ENCODE peak calls at places on chromosomes 6 and 20, in eight cellular contexts. R is SJCRH30; D is A673; J is PC-3; H is effector memory CD4-positive, alpha-beta T cell; L is heart left ventricle; V is psoas muscle; Z is aorta. S is an unnamed sample. For H3K4me1, the result is how much of the 10 kb centered on the place peaks cover.

GRCh38 chr6:169112483-169113320 is 140.9 kb downstream of the THBS2 start:
- DNase-seq in R (no peak), D (no peak), J (no peak), H (no peak), L (no peak), V (no peak), Z (no peak), S (no peak)

GRCh38 chr6:22112490-22112889 is 184.3 kb downstream of the PRL start:
- DNase-seq in R (no peak), D (no peak), J (no peak), H (no peak), L (no peak), V (no peak), Z (no peak), S (no peak)

GRCh38 chr6:16401868-16402267 is 163.5 kb downstream of the GMPR start:
- DNase-seq in R (no peak), D (no peak), J (no peak), H (no peak), L (no peak), V (no peak), Z (no peak), S (peak)

GRCh38 chr6:143513410-143513809 is 1.9 kb upstream of the FUCA2 start:
- DNase-seq in R (no peak), D (peak), J (peak), H (peak), L (no peak), V (no peak), Z (no peak), S (peak)

GRCh38 chr20:46406986-46407670 is 713 bp upstream of the ELMO2 start:
- DNase-seq in R (peak), D (no peak), J (peak), H (peak), L (peak), V (peak), Z (peak), S (peak)

GRCh38 chr6:168384045-168385038 is 56.6 kb upstream of the SMOC2 start:
- DNase-seq in R (no peak), D (no peak), J (no peak), H (no peak), L (no peak), V (peak), Z (peak), S (no peak)

GRCh38 chr20:44959082-44959895 is 908 bp downstream of the TOMM34 start:
- DNase-seq in R (peak), D (peak), J (peak), H (peak), L (no peak), V (no peak), Z (peak), S (no peak)

GRCh38 chr6:70524721-70525286 is 41.9 kb upstream of the SDHAF4 start:
- DNase-seq in R (no peak), D (peak), J (no peak), H (no peak), L (no peak), V (no peak), Z (no peak), S (no peak)

GRCh38 chr6:128822271-128822670 is 60.7 kb upstream of the LAMA2 start:
- DNase-seq in R (no peak), D (no peak), J (no peak), H (no peak), L (no peak), V (no peak), Z (no peak), S (no peak)

GRCh38 chr6:140537834-140538680 is 1163.6 kb upstream of the CITED2 start:
- DNase-seq in R (peak), D (peak), J (peak), H (no peak), L (peak), V (no peak), Z (no peak), S (no peak)

GRCh38 chr20:13819885-13820645 is 35.2 kb downstream of the NDUFAF5 start:
- DNase-seq in R (peak), D (peak), J (peak), H (no peak), L (no peak), V (peak), Z (peak), S (peak)

GRCh38 chr20:38542994-38543906 is 37.7 kb upstream of the ADIG start:
- DNase-seq in R (no peak), D (no peak), J (no peak), H (no peak), L (no peak), V (no peak), Z (no peak), S (no peak)

GRCh38 chr20:19620471-19620870 is 137.6 kb upstream of the RIN2 start:
- DNase-seq in R (peak), D (peak), J (peak), H (no peak), L (no peak), V (no peak), Z (no peak), S (no peak)

GRCh38 chr20:64038252-64038578 is 2.2 kb downstream of the C20orf204 start:
- DNase-seq in R (no peak), D (no peak), J (no peak), H (no peak), L (no peak), V (no peak), Z (no peak), S (no peak)

GRCh38 chr20:62511300-62511914 is 35.6 kb upstream of the GATA5 start:
- DNase-seq in R (peak), D (no peak), J (no peak), H (no peak), L (no peak), V (peak), Z (no peak), S (no peak)

GRCh38 chr6:14108571-14109410 is 8.8 kb upstream of the CD83 start:
- DNase-seq in R (peak), D (no peak), J (no peak), H (no peak), L (peak), V (no peak), Z (no peak), S (no peak)

GRCh38 chr6:95991906-95992305 is 23.9 kb upstream of the FUT9 start:
- DNase-seq in R (no peak), D (no peak), J (no peak), H (no peak), L (peak), V (no peak), Z (no peak), S (no peak)

GRCh38 chr20:15380770-15381169 is 1043.4 kb upstream of the FLRT3 start:
- DNase-seq in R (no peak), D (no peak), J (no peak), H (no peak), L (no peak), V (no peak), Z (no peak), S (no peak)

GRCh38 chr6:100344761-100345160 is 120.0 kb downstream of the SIM1 start:
- DNase-seq in R (no peak), D (no peak), J (peak), H (no peak), L (no peak), V (no peak), Z (no peak), S (no peak)

GRCh38 chr6:139550361-139550760 is 175.9 kb upstream of the CITED2 start:
- DNase-seq in R (no peak), D (no peak), J (no peak), H (no peak), L (no peak), V (no peak), Z (no peak), S (no peak)

GRCh38 chr20:14785065-14785743 is 447.8 kb upstream of the FLRT3 start:
- DNase-seq in R (no peak), D (no peak), J (no peak), H (no peak), L (no peak), V (no peak), Z (no peak), S (no peak)

GRCh38 chr6:158536891-158537798 is 22.7 kb upstream of the TMEM181 start:
- DNase-seq in R (peak), D (peak), J (peak), H (peak), L (peak), V (no peak), Z (no peak), S (peak)

GRCh38 chr6:47665112-47665511 is 33.3 kb upstream of the ADGRF4 start:
- DNase-seq in R (no peak), D (no peak), J (peak), H (no peak), L (no peak), V (no peak), Z (no peak), S (no peak)

GRCh38 chr6:34657037-34657306 is 39.6 kb downstream of the ILRUN start:
- DNase-seq in R (no peak), D (no peak), J (no peak), H (no peak), L (no peak), V (no peak), Z (no peak), S (no peak)

GRCh38 chr6:27168586-27169443 is 78.7 kb upstream of the PRSS16 start:
- DNase-seq in R (no peak), D (no peak), J (peak), H (no peak), L (no peak), V (no peak), Z (no peak), S (no peak)

DNA sequence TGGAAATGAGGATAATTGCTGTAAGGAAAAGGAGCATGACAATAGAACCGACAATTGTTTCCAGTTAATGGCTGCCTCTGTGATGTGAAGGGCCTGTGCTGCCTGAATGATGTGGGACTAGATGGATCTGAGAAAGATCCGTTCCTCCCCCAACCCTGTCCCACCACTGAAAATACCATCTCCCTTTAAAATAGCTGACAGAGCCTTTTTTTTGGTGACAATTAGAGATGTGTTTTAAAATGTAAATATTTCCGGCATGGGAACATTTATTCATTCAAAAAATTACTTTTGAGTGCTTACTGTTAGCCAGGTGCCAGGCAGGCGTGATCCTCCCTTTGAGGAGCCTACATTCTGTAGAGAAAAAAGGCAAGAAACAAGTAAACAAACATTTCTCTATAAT is 72.4 kb upstream of the SUPT3H start:
- DNase-seq in R (no peak), D (no peak), J (no peak), H (no peak), L (no peak), V (no peak), Z (no peak), S (no peak)
- H3K4me1 ChIP-seq in R (half or more), D (half or more), J (half or more), H (under half), L (under half), V (under half), Z (under half), S (under half)

DNA sequence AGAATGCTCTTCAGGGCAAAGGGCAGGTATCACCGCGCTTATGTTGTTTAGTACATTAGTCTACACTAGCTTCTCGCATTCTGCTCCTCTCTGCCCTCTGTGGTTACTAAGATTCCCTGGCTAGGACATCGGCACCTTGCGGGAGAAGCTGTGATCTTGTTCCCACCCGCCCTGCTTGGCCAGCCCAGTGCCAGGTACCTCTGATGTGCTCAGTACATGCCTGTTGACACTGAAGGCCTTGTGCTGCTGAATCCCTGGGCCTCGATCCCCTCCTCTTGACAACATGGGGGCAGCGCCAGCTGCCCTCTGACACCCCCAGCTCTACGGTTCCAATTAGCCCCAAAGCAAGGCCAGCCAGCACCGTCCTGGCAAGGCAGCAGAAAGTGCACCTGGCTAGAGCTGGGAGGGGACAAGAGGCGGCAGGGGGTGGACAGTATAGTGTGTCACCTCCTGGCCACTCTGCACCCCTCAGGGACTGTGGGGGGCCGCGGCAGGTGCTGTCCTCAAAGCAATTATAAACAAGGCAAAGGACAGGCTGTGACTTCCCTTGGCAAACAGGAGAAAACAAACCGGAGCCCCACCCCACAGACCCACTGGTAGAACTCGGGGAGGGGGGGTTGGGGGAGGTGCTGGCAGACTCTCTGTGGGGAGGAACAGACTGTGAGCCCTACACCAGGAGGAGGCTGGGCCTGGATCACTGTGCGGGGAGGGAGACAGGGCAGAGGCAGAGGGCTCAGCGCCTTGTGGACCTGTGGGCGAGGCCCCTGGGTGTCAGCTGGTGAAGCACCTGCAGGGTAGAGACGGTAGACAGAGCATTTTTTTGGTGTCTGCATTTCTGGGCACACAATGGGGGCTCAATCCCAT is 7.1 kb downstream of the TFEB start:
- DNase-seq in R (no peak), D (no peak), J (no peak), H (no peak), L (no peak), V (no peak), Z (no peak), S (no peak)
- H3K4me1 ChIP-seq in R (under half), D (under half), J (under half), H (under half), L (half or more), V (half or more), Z (under half), S (under half)

DNA sequence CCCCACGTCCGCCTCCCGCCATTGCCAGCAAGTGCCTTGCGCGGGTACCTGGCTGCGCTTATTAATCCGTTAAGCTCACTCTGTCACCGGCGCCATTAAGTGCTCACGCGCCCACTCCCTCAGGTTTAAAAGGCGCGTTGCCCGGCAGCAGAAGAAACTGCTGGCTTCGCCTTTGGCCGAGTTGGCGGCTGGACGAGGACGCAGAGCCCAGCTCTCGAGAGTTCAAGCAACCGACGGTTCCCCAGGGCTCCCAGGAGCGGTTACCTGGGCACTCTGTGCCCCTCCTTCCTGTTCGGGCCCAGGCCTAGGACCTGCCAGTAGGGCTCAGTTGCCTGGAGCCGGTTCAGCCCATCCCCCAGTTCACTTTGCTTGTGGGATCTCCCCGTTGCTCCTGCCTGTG is at the start of gene GGTLC1:
- DNase-seq in R (no peak), D (no peak), J (no peak), H (no peak), L (no peak), V (no peak), Z (no peak), S (no peak)
- H3K4me1 ChIP-seq in R (under half), D (under half), J (under half), H (under half), L (under half), V (under half), Z (under half), S (under half)

GRCh38 chr6:90074161-90074560 is 179.9 kb downstream of the GJA10 start:
- DNase-seq in R (peak), D (no peak), J (peak), H (no peak), L (no peak), V (no peak), Z (no peak), S (no peak)
- H3K4me1 ChIP-seq in R (under half), D (under half), J (under half), H (under half), L (under half), V (under half), Z (under half), S (under half)

GRCh38 chr6:75612921-75613534 is 11.3 kb downstream of the SENP6 start:
- DNase-seq in R (no peak), D (no peak), J (no peak), H (no peak), L (no peak), V (no peak), Z (no peak), S (no peak)
- H3K4me1 ChIP-seq in R (under half), D (under half), J (under half), H (under half), L (under half), V (half or more), Z (under half), S (under half)

DNA sequence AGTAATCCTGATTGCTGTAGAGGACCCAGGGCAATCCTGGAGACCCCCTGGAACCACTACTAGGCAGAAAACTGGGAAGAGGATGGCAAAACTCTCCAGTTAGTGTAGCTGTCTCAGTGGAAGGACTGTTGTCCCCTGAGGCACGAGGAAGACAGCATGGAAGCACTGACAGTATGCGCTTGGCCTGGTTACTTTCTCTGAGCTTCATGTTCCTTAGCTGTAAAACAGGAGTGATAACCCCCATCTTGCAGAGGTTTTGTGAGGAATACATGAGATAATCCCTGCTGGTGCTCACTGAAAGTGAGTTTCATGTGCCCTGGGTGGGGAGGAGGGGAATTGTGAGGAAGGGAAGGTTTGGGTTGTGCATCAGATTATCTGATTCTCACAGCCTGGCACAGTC is 3.2 kb downstream of the NT5E start:
- DNase-seq in R (no peak), D (no peak), J (no peak), H (no peak), L (no peak), V (no peak), Z (no peak), S (no peak)
- H3K4me1 ChIP-seq in R (under half), D (under half), J (under half), H (under half), L (under half), V (under half), Z (under half), S (under half)

DNA sequence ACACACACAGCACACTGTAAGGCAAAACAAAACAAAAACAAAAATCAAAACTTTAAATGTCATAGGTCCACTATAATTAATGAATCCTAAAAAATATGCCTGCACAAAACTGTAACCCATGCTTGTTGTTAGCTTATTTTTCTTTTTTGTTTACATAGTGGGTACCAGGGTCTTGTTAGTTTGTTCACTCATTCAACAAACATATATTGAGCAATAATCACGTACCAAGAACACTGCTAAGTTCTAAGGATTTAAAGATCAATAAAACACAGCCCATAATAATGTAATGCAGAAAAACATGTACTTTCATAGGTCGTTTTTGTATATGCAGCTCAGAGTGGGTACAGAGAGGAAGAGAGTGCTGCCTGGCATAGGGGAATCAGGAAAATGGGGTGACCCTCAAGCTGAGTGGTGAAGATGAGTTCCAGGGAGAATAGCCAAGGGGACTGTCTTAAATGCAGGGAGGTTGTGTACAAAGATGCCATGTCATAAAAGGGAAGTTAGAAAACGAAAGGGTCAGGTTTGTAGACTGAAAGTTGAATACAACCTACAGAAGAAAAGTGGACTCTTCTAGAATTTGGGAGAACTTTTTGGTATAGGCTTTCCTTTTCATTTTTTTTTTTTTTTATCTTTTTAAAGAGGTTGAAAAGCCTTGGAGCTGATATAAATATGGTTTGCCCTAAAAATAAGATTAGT is 113.3 kb upstream of the TBX18 start:
- DNase-seq in R (no peak), D (no peak), J (no peak), H (no peak), L (no peak), V (no peak), Z (no peak), S (no peak)
- H3K4me1 ChIP-seq in R (under half), D (under half), J (under half), H (under half), L (under half), V (under half), Z (under half), S (under half)

DNA sequence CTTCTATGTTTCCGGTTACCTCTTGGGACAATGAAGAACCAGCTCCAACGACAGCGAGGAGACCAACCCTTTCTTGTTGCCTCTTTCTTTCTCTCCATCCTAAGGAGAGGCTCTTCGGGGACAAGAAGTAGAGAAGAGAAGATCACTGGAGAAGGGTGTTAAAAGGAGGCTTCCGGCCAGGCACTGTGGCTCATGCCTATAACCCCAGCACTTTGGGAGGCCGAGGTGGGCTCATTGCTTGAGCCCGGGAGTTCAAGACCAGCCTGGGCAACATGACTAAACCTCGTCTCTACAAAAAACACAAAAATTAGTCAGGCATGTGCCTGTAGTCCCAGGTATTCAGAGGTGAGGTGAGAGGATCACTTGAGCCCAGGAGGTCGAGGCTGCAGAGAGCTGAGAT is 90.8 kb upstream of the TNFAIP3 start:
- DNase-seq in R (peak), D (no peak), J (no peak), H (no peak), L (no peak), V (no peak), Z (no peak), S (no peak)
- H3K4me1 ChIP-seq in R (under half), D (under half), J (under half), H (under half), L (under half), V (under half), Z (under half), S (under half)